ENCODE peak calls at places on chromosomes 5 and 9, in five cellular contexts. H is A549, U is right lobe of liver, J is brain microvascular endothelial cell, X is psoas muscle. V is an unnamed sample.

GRCh38 chr9:126919193-126919592 is 4.6 kb downstream of the RALGPS1 start:
- DNase-seq in H (no peak), U (no peak), X (no peak), J (no peak), V (no peak)

GRCh38 chr9:134592018-134592818 is 49.4 kb upstream of the COL5A1 start:
- DNase-seq in J (peak), X (peak), U (no peak), H (peak), V (peak)

GRCh38 chr5:36691993-36692392 is 85.6 kb downstream of the SLC1A3 start:
- DNase-seq in X (peak), J (no peak), H (no peak), U (no peak), V (no peak)

GRCh38 chr9:135885100-135885853 is 22.1 kb downstream of the CAMSAP1 start:
- DNase-seq in H (no peak), U (no peak), J (no peak), X (no peak), V (no peak)

GRCh38 chr9:108417726-108418125 is 438.1 kb downstream of the ACTL7B start:
- DNase-seq in J (no peak), H (no peak), X (no peak), U (no peak), V (no peak)

GRCh38 chr5:180093651-180094382 is 22.3 kb upstream of the RNF130 start:
- DNase-seq in H (no peak), X (no peak), J (no peak), U (no peak), V (no peak)

GRCh38 chr9:33159760-33160127 is 7.4 kb downstream of the B4GALT1 start:
- DNase-seq in X (peak), H (no peak), U (peak), J (peak), V (peak)

GRCh38 chr5:139272471-139273321 is 20.8 kb upstream of the MATR3 start:
- DNase-seq in J (peak), H (no peak), U (no peak), X (no peak), V (peak)

GRCh38 chr9:104386425-104387069 is 117.5 kb upstream of the OR13F1 start:
- DNase-seq in U (no peak), J (peak), X (no peak), H (peak), V (no peak)

GRCh38 chr9:91900057-91900816 is 49.8 kb downstream of the ROR2 start:
- DNase-seq in J (no peak), H (no peak), U (no peak), X (no peak), V (no peak)

GRCh38 chr5:150642567-150642927 is 2.1 kb downstream of the SYNPO start:
- DNase-seq in H (peak), U (peak), J (peak), X (peak), V (peak)

GRCh38 chr5:138141734-138142133 is 2.5 kb upstream of the NME5 start:
- DNase-seq in J (no peak), U (no peak), X (no peak), H (no peak), V (no peak)

GRCh38 chr5:149024477-149024876 is 38.4 kb downstream of the SH3TC2 start:
- DNase-seq in U (no peak), J (no peak), H (no peak), X (no peak), V (no peak)

GRCh38 chr5:92147263-92147662 is 764.1 kb upstream of the ARRDC3 start:
- DNase-seq in J (no peak), H (no peak), U (no peak), X (no peak), V (no peak)

GRCh38 chr9:112112519-112112918 is 62.6 kb downstream of the SUSD1 start:
- DNase-seq in U (no peak), J (peak), X (no peak), H (peak), V (peak)

GRCh38 chr5:120466337-120467006 is 2.4 kb downstream of the PRR16 start:
- DNase-seq in U (no peak), H (no peak), X (no peak), J (no peak), V (no peak)

GRCh38 chr5:58080573-58080972 is 379.3 kb downstream of the PLK2 start:
- DNase-seq in J (peak), H (no peak), U (no peak), X (no peak), V (no peak)

GRCh38 chr5:173831196-173831914 is 56.8 kb upstream of the CPEB4 start:
- DNase-seq in J (no peak), X (no peak), H (no peak), U (no peak), V (no peak)

GRCh38 chr5:126525630-126526245 is 69.3 kb downstream of the ALDH7A1 start:
- DNase-seq in J (no peak), X (peak), H (no peak), U (peak), V (no peak)

GRCh38 chr5:133343196-133343595 is 269.1 kb downstream of the FSTL4 start:
- DNase-seq in X (no peak), J (no peak), H (no peak), U (no peak), V (no peak)

GRCh38 chr5:180808461-180809000 is 5.9 kb upstream of the MGAT1 start:
- DNase-seq in J (no peak), U (no peak), H (no peak), X (no peak), V (peak)

GRCh38 chr5:132965120-132965519 is 1.7 kb upstream of the AFF4 start:
- DNase-seq in X (no peak), U (no peak), J (no peak), H (no peak), V (peak)

GRCh38 chr9:122821278-122821952 is 7.0 kb downstream of the PDCL start:
- DNase-seq in U (peak), J (peak), X (peak), H (no peak), V (no peak)

GRCh38 chr9:6634441-6634840 is 11.1 kb downstream of the GLDC start:
- DNase-seq in U (no peak), J (no peak), X (no peak), H (no peak), V (no peak)

GRCh38 chr5:180116441-180117377 is 45.1 kb upstream of the RNF130 start:
- DNase-seq in J (no peak), H (peak), X (no peak), U (peak), V (no peak)

GRCh38 chr5:139389701-139390638 is at the start of gene MZB1:
- DNase-seq in X (no peak), U (no peak), J (no peak), H (no peak), V (no peak)

GRCh38 chr9:106921341-106921899 is 58.5 kb downstream of the ZNF462 start:
- DNase-seq in U (no peak), H (no peak), J (peak), X (no peak), V (peak)

GRCh38 chr5:98468188-98468869 is 305.1 kb upstream of the RGMB start:
- DNase-seq in H (no peak), J (peak), X (no peak), U (no peak), V (no peak)

GRCh38 chr5:150053231-150053626 is 33.1 kb downstream of the CSF1R start:
- DNase-seq in H (no peak), U (no peak), X (no peak), J (peak), V (peak)

GRCh38 chr9:1231998-1232919 is 182.1 kb downstream of the DMRT2 start:
- DNase-seq in J (peak), X (peak), U (peak), H (peak), V (peak)

GRCh38 chr5:126523818-126524522 is 71.0 kb downstream of the ALDH7A1 start:
- DNase-seq in X (no peak), U (no peak), H (no peak), J (no peak), V (no peak)

GRCh38 chr5:119454171-119454570 is 1.9 kb downstream of the HSD17B4 start:
- DNase-seq in J (no peak), H (no peak), X (no peak), U (peak), V (no peak)

GRCh38 chr5:82413302-82414042 is 135.3 kb upstream of the RPS23 start:
- DNase-seq in J (peak), X (no peak), U (no peak), H (no peak), V (no peak)

GRCh38 chr9:124769451-124770358 is 1.4 kb downstream of the NR6A1 start:
- DNase-seq in X (no peak), U (peak), J (no peak), H (peak), V (no peak)

GRCh38 chr5:116395708-116396203 is 178.9 kb downstream of the SEMA6A start:
- DNase-seq in U (no peak), H (no peak), X (no peak), J (no peak), V (no peak)

GRCh38 chr5:156383510-156383909 is 56.5 kb downstream of the SGCD start:
- DNase-seq in H (no peak), X (no peak), J (no peak), U (no peak), V (no peak)

GRCh38 chr9:78295731-78296130 is 1.2 kb upstream of the PSAT1 start:
- DNase-seq in U (no peak), J (no peak), H (no peak), X (no peak), V (no peak)
- H3K4me3 ChIP-seq in U (peak), J (peak), H (peak), X (no peak), V (no peak)

GRCh38 chr9:110103257-110103656 is 104.7 kb downstream of the C9orf152 start:
- DNase-seq in X (no peak), J (no peak), H (no peak), U (no peak), V (no peak)
- H3K27ac ChIP-seq in X (no peak), J (no peak), H (no peak), U (no peak), V (no peak)

GRCh38 chr5:31232273-31232888 is 38.9 kb downstream of the CDH6 start:
- DNase-seq in X (no peak), J (peak), H (peak), U (no peak), V (peak)

GRCh38 chr5:31231171-31231570 is 37.7 kb downstream of the CDH6 start:
- DNase-seq in H (no peak), J (no peak), X (no peak), U (no peak), V (no peak)

GRCh38 chr5:31220968-31221367 is 27.5 kb downstream of the CDH6 start:
- DNase-seq in J (no peak), X (no peak), H (no peak), U (peak), V (no peak)

GRCh38 chr5:31225118-31225517 is 31.6 kb downstream of the CDH6 start:
- DNase-seq in J (peak), X (no peak), H (no peak), U (no peak), V (peak)

DNA sequence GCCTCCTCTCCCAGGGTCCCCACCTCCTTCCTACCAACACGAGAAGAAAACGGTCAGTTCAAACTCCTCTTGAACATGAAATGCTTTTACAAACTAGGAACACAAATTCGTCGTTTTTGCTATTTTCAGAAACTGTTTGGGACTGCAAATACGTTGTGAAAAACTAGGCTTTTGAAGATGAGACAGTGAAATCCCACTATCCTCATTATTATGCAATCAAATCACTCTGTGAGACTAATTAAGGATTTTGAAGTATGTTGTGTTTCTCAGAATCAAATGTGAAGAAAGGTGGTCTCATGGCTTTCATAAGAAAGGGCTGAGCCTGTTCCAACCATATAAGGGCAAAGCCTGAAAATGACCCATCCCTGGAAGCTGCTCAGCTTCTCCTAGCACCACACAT is 33.2 kb downstream of the CDH6 start:
- DNase-seq in J (no peak), H (no peak), U (no peak), X (no peak), V (no peak)
- H3K4me3 ChIP-seq in J (no peak), H (no peak), U (no peak), X (no peak), V (no peak)

GRCh38 chr9:128841704-128842492 is 12.3 kb upstream of the SPOUT1 start:
- DNase-seq in X (no peak), U (no peak), H (no peak), J (no peak), V (no peak)
- H3K27ac ChIP-seq in X (no peak), U (no peak), H (no peak), J (no peak), V (no peak)

DNA sequence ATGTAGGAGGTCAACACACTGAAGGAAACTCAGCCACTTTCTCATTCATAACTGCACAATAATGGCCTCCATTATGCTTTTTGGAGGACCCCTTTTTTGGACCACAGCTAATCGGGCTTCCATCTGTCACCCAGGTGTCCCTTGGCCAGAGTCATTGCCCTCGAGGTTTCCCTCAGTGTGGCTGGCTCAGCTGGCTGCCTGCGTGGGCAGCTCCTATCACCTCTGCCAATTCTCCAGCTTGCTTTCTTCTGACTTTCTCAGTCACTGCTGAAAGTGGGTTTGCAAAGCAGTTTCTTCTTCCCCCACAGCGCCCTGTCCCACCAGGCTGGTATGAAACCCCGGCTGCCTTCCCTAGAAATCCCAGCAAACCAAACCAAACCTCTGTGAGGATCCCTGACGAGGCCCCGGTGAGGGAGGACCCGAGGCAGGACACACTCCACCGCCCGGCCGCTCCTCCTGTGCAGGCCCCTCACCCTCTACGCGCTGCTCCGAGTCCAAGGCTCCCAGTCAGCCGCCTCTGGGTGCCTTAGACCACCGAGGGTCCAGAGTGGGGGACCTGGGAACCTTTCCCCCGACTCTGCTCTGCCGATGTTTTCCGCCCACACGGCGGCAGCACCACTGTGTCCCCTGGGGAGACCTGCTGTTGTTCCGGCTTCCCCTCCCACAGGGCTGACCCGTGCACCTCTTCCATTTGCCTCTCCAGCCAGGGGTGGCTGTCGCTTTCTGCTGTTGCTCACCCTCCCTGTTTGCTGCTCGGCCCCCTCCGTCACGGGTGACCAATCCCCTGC is 109.5 kb downstream of the TENT4A start:
- DNase-seq in U (no peak), H (no peak), J (no peak), X (no peak), V (no peak)
- H3K4me3 ChIP-seq in U (no peak), H (no peak), J (no peak), X (no peak), V (no peak)

GRCh38 chr5:177176175-177176704 is 42.7 kb downstream of the NSD1 start:
- DNase-seq in J (no peak), U (no peak), H (no peak), X (no peak), V (no peak)
- H3K27ac ChIP-seq in J (no peak), U (no peak), H (no peak), X (no peak), V (no peak)

GRCh38 chr9:15086096-15087030 is 176.1 kb upstream of the FREM1 start:
- DNase-seq in X (no peak), J (no peak), U (no peak), H (no peak), V (no peak)

GRCh38 chr9:15078345-15078744 is 168.1 kb upstream of the FREM1 start:
- DNase-seq in H (no peak), X (no peak), U (no peak), J (no peak), V (no peak)

GRCh38 chr9:15079989-15080388 is 169.8 kb upstream of the FREM1 start:
- DNase-seq in X (no peak), U (no peak), H (no peak), J (no peak), V (no peak)

GRCh38 chr9:15080401-15080800 is 170.2 kb upstream of the FREM1 start:
- DNase-seq in H (no peak), X (no peak), J (no peak), U (no peak), V (no peak)

GRCh38 chr9:15081021-15081753 is 171.0 kb upstream of the FREM1 start:
- DNase-seq in J (no peak), X (no peak), U (no peak), H (no peak), V (no peak)
- H3K4me3 ChIP-seq in J (no peak), X (no peak), U (no peak), H (no peak), V (no peak)

GRCh38 chr5:67900515-67900914 is 315.0 kb upstream of the PIK3R1 start:
- DNase-seq in U (no peak), X (no peak), H (no peak), J (no peak), V (no peak)
- H3K27ac ChIP-seq in U (no peak), X (no peak), H (no peak), J (no peak), V (no peak)

DNA sequence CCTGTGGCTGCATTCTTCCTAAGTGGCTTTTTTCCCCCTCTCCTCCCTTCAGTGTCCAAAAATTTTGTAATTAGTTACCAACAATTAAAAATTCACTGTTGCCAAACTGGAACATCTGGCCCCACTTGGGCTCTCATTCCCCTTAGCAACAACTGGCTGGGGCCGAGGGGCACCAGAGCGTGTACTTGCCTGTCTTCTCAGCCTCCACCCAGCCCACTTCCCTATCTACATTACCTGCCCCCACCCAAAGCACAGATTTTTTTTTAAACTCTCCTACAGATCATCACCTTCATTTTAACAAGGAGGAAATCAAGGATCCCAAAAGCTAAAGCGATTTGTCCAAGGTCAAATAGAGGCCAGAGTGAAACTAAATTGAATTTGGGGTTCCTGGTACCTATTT is 278.8 kb downstream of the EBF1 start:
- DNase-seq in H (no peak), J (no peak), X (no peak), U (no peak), V (no peak)
- H3K4me3 ChIP-seq in H (no peak), J (no peak), X (no peak), U (no peak), V (no peak)

GRCh38 chr9:113574381-113575262 is 111.1 kb downstream of the RGS3 start:
- DNase-seq in H (no peak), J (no peak), U (no peak), X (no peak), V (no peak)
- H3K27ac ChIP-seq in H (peak), J (no peak), U (no peak), X (peak), V (no peak)

V was measured in SJSA1.